ENCODE peak calls at places on chromosomes 6 and 20, in eight cellular contexts. X, I, V, F, D, Y, R and B are unnamed samples.

GRCh38 chr20:33650111-33650752 is 11.9 kb upstream of the C20orf144 start:
- DNase-seq in R (no peak), I (no peak), X (no peak), F (no peak), D (no peak), V (no peak), Y (no peak), B (no peak)

GRCh38 chr6:155100087-155100486 is 105.0 kb downstream of the TIAM2 start:
- DNase-seq in D (no peak), F (no peak), R (no peak), Y (no peak), I (no peak), V (no peak), X (no peak), B (peak; percentile 12)

GRCh38 chr20:46350986-46351267 is 42.6 kb upstream of the CDH22 start:
- DNase-seq in R (no peak), F (no peak), Y (no peak), I (no peak), X (no peak), D (no peak), V (no peak), B (no peak)

GRCh38 chr6:83609248-83609647 is 96.9 kb downstream of the PRSS35 start:
- DNase-seq in V (no peak), D (no peak), I (no peak), F (no peak), R (no peak), Y (no peak), X (no peak), B (no peak)

GRCh38 chr6:106117579-106117978 is 31.4 kb downstream of the PRDM1 start:
- DNase-seq in R (no peak), X (no peak), I (no peak), D (no peak), F (no peak), V (no peak), Y (no peak), B (no peak)

GRCh38 chr6:84350397-84350796 is 123.0 kb upstream of the CEP162 start:
- DNase-seq in R (no peak), V (no peak), X (no peak), Y (peak; percentile 18), F (peak; percentile 1), D (no peak), I (peak; percentile 75), B (no peak)

GRCh38 chr20:25259788-25260254 is 11.9 kb downstream of the PYGB start:
- DNase-seq in D (no peak), X (no peak), F (no peak), R (no peak), V (no peak), Y (no peak), I (no peak), B (no peak)

GRCh38 chr20:32907886-32908285 is 49.2 kb downstream of the EFCAB8 start:
- DNase-seq in Y (no peak), I (no peak), X (no peak), D (no peak), F (no peak), V (no peak), R (no peak), B (no peak)

GRCh38 chr6:35669441-35669776 is 19.3 kb downstream of the FKBP5 start:
- DNase-seq in F (no peak), I (no peak), Y (peak; percentile 64), R (no peak), D (no peak), X (no peak), V (peak; percentile 66), B (no peak)

GRCh38 chr6:147205690-147206600 is 1.7 kb downstream of the STXBP5 start:
- DNase-seq in I (no peak), F (peak; percentile 22), D (no peak), R (peak; percentile 8), V (peak; percentile 16), Y (peak; percentile 59), X (no peak), B (peak; percentile 76)

GRCh38 chr6:20210158-20210557 is 2.1 kb downstream of the MBOAT1 start:
- DNase-seq in R (no peak), X (no peak), Y (no peak), V (no peak), I (no peak), F (no peak), D (no peak), B (no peak)

GRCh38 chr20:36845288-36845969 is 30.5 kb upstream of the TLDC2 start:
- DNase-seq in D (no peak), F (no peak), V (no peak), I (no peak), R (no peak), Y (no peak), X (no peak), B (no peak)

GRCh38 chr6:145367149-145367548 is 368.2 kb downstream of the EPM2A start:
- DNase-seq in X (no peak), I (no peak), V (no peak), F (no peak), D (no peak), Y (no peak), R (no peak), B (no peak)

GRCh38 chr6:29576056-29576455 is 8.9 kb upstream of the OR2H2 start:
- DNase-seq in Y (no peak), D (no peak), V (no peak), R (no peak), X (no peak), I (no peak), F (no peak), B (no peak)

GRCh38 chr6:35065441-35065800 is 75.7 kb downstream of the TCP11 start:
- DNase-seq in Y (no peak), D (no peak), F (no peak), V (no peak), I (no peak), X (no peak), R (no peak), B (no peak)

GRCh38 chr6:76697585-76697984 is 625.1 kb upstream of the IMPG1 start:
- DNase-seq in F (no peak), I (no peak), V (peak; percentile 39), D (no peak), X (no peak), Y (peak; percentile 34), R (peak; percentile 1), B (peak; percentile 31)

GRCh38 chr6:14309516-14309915 is 191.9 kb downstream of the CD83 start:
- DNase-seq in R (no peak), V (no peak), F (no peak), Y (no peak), I (no peak), X (no peak), D (no peak), B (no peak)

GRCh38 chr20:21145424-21145823 is 19.5 kb downstream of the KIZ start:
- DNase-seq in V (no peak), Y (no peak), F (no peak), R (no peak), D (no peak), I (no peak), X (no peak), B (no peak)